ENCODE peak calls at places on chromosomes 16 and 17, in nine cellular contexts. One of them, this sample, is unnamed.

GRCh38 chr16:29743827-29744531 is 1.8 kb downstream of the C16orf54 start:
- DNase-seq in amniotic stem cell: no peak
- DNase-seq in WTC11: no peak
- DNase-seq in non-pigmented ciliary epithelial cell: no peak
- DNase-seq in pulmonary artery endothelial cell: no peak
- DNase-seq in PC-9: no peak
- DNase-seq in NCI-H1105 treated with DMSO at 0.1 percent for 48 hours: no peak
- DNase-seq in mucosa of gallbladder: no peak
- DNase-seq in AG04449: no peak
- DNase-seq in this sample: no peak

GRCh38 chr17:57876023-57876865 is 26.4 kb upstream of the MRPS23 start:
- DNase-seq in non-pigmented ciliary epithelial cell: no peak
- DNase-seq in WTC11: no peak
- DNase-seq in NCI-H1105 treated with DMSO at 0.1 percent for 48 hours: no peak
- DNase-seq in mucosa of gallbladder: no peak
- DNase-seq in AG04449: no peak
- DNase-seq in amniotic stem cell: no peak
- DNase-seq in PC-9: no peak
- DNase-seq in pulmonary artery endothelial cell: no peak
- DNase-seq in this sample: no peak

GRCh38 chr17:48728232-48729231 is at the start of gene HOXB13:
- DNase-seq in WTC11: no peak
- DNase-seq in PC-9: peak; percentile 16
- DNase-seq in AG04449: no peak
- DNase-seq in amniotic stem cell: no peak
- DNase-seq in mucosa of gallbladder: no peak
- DNase-seq in NCI-H1105 treated with DMSO at 0.1 percent for 48 hours: peak; percentile 63
- DNase-seq in non-pigmented ciliary epithelial cell: no peak
- DNase-seq in pulmonary artery endothelial cell: no peak
- DNase-seq in this sample: no peak

GRCh38 chr17:77836557-77837041 is 121.9 kb upstream of the TNRC6C start:
- DNase-seq in WTC11: no peak
- DNase-seq in PC-9: no peak
- DNase-seq in amniotic stem cell: no peak
- DNase-seq in mucosa of gallbladder: peak; percentile 65
- DNase-seq in NCI-H1105 treated with DMSO at 0.1 percent for 48 hours: no peak
- DNase-seq in pulmonary artery endothelial cell: no peak
- DNase-seq in non-pigmented ciliary epithelial cell: no peak
- DNase-seq in AG04449: no peak
- DNase-seq in this sample: no peak

GRCh38 chr17:66975614-66976378 is 11.3 kb downstream of the CACNG4 start:
- DNase-seq in non-pigmented ciliary epithelial cell: no peak
- DNase-seq in WTC11: peak; percentile 70
- DNase-seq in PC-9: peak; percentile 37
- DNase-seq in mucosa of gallbladder: no peak
- DNase-seq in amniotic stem cell: no peak
- DNase-seq in AG04449: no peak
- DNase-seq in pulmonary artery endothelial cell: no peak
- DNase-seq in NCI-H1105 treated with DMSO at 0.1 percent for 48 hours: no peak
- DNase-seq in this sample: no peak

GRCh38 chr17:29572691-29573557 is 4.4 kb downstream of the TP53I13 start:
- DNase-seq in PC-9: no peak
- DNase-seq in mucosa of gallbladder: no peak
- DNase-seq in amniotic stem cell: no peak
- DNase-seq in NCI-H1105 treated with DMSO at 0.1 percent for 48 hours: no peak
- DNase-seq in WTC11: peak; percentile 64
- DNase-seq in non-pigmented ciliary epithelial cell: no peak
- DNase-seq in pulmonary artery endothelial cell: no peak
- DNase-seq in AG04449: no peak
- DNase-seq in this sample: no peak

GRCh38 chr16:28283798-28284577 is 8.3 kb upstream of the SBK1 start:
- DNase-seq in non-pigmented ciliary epithelial cell: no peak
- DNase-seq in NCI-H1105 treated with DMSO at 0.1 percent for 48 hours: no peak
- DNase-seq in WTC11: peak; percentile 38
- DNase-seq in amniotic stem cell: no peak
- DNase-seq in mucosa of gallbladder: no peak
- DNase-seq in pulmonary artery endothelial cell: no peak
- DNase-seq in PC-9: no peak
- DNase-seq in AG04449: no peak
- DNase-seq in this sample: no peak

GRCh38 chr17:79294459-79295071 is 219.9 kb downstream of the ENGASE start:
- DNase-seq in PC-9: peak; percentile 35
- DNase-seq in amniotic stem cell: no peak
- DNase-seq in AG04449: no peak
- DNase-seq in pulmonary artery endothelial cell: no peak
- DNase-seq in non-pigmented ciliary epithelial cell: no peak
- DNase-seq in mucosa of gallbladder: peak; percentile 71
- DNase-seq in NCI-H1105 treated with DMSO at 0.1 percent for 48 hours: no peak
- DNase-seq in WTC11: peak; percentile 89
- DNase-seq in this sample: peak; percentile 64

GRCh38 chr16:80015566-80015965 is 415.0 kb upstream of the MAF start:
- DNase-seq in PC-9: no peak
- DNase-seq in amniotic stem cell: no peak
- DNase-seq in pulmonary artery endothelial cell: no peak
- DNase-seq in mucosa of gallbladder: no peak
- DNase-seq in non-pigmented ciliary epithelial cell: no peak
- DNase-seq in AG04449: no peak
- DNase-seq in NCI-H1105 treated with DMSO at 0.1 percent for 48 hours: no peak
- DNase-seq in WTC11: no peak
- DNase-seq in this sample: no peak

GRCh38 chr17:67491009-67491677 is 114.1 kb downstream of the PITPNC1 start:
- DNase-seq in amniotic stem cell: peak; percentile 90
- DNase-seq in mucosa of gallbladder: peak; percentile 81
- DNase-seq in non-pigmented ciliary epithelial cell: peak; percentile 87
- DNase-seq in WTC11: peak; percentile 47
- DNase-seq in PC-9: peak; percentile 77
- DNase-seq in AG04449: peak; percentile 89
- DNase-seq in pulmonary artery endothelial cell: peak; percentile 75
- DNase-seq in NCI-H1105 treated with DMSO at 0.1 percent for 48 hours: no peak
- DNase-seq in this sample: peak; percentile 63

GRCh38 chr17:13750783-13751484 is 149.2 kb upstream of the HS3ST3A1 start:
- DNase-seq in non-pigmented ciliary epithelial cell: no peak
- DNase-seq in PC-9: no peak
- DNase-seq in NCI-H1105 treated with DMSO at 0.1 percent for 48 hours: no peak
- DNase-seq in pulmonary artery endothelial cell: no peak
- DNase-seq in amniotic stem cell: no peak
- DNase-seq in AG04449: no peak
- DNase-seq in WTC11: peak; percentile 19
- DNase-seq in mucosa of gallbladder: no peak
- DNase-seq in this sample: no peak

GRCh38 chr17:46929413-46929812 is 6.5 kb downstream of the GOSR2 start:
- DNase-seq in AG04449: no peak
- DNase-seq in PC-9: no peak
- DNase-seq in non-pigmented ciliary epithelial cell: no peak
- DNase-seq in mucosa of gallbladder: no peak
- DNase-seq in NCI-H1105 treated with DMSO at 0.1 percent for 48 hours: no peak
- DNase-seq in amniotic stem cell: no peak
- DNase-seq in WTC11: no peak
- DNase-seq in pulmonary artery endothelial cell: peak; percentile 37
- DNase-seq in this sample: no peak

GRCh38 chr16:54503011-54503410 is 216.4 kb upstream of the IRX3 start:
- DNase-seq in NCI-H1105 treated with DMSO at 0.1 percent for 48 hours: no peak
- DNase-seq in mucosa of gallbladder: no peak
- DNase-seq in PC-9: no peak
- DNase-seq in AG04449: no peak
- DNase-seq in WTC11: no peak
- DNase-seq in pulmonary artery endothelial cell: no peak
- DNase-seq in amniotic stem cell: no peak
- DNase-seq in non-pigmented ciliary epithelial cell: no peak
- DNase-seq in this sample: peak; percentile 35

GRCh38 chr16:11380836-11381235 is 35.6 kb downstream of the RMI2 start:
- DNase-seq in NCI-H1105 treated with DMSO at 0.1 percent for 48 hours: no peak
- DNase-seq in non-pigmented ciliary epithelial cell: no peak
- DNase-seq in mucosa of gallbladder: no peak
- DNase-seq in WTC11: no peak
- DNase-seq in amniotic stem cell: no peak
- DNase-seq in PC-9: no peak
- DNase-seq in AG04449: no peak
- DNase-seq in pulmonary artery endothelial cell: no peak
- DNase-seq in this sample: no peak

GRCh38 chr17:1714980-1715802 is 5.0 kb upstream of the TLCD2 start:
- DNase-seq in mucosa of gallbladder: peak; percentile 79
- DNase-seq in WTC11: peak; percentile 60
- DNase-seq in AG04449: peak; percentile 57
- DNase-seq in non-pigmented ciliary epithelial cell: no peak
- DNase-seq in NCI-H1105 treated with DMSO at 0.1 percent for 48 hours: no peak
- DNase-seq in amniotic stem cell: peak; percentile 77
- DNase-seq in PC-9: peak; percentile 96
- DNase-seq in pulmonary artery endothelial cell: peak; percentile 68
- DNase-seq in this sample: peak; percentile 89